ENCODE peak calls at places on chromosome 13, in six cellular contexts. W, F, N, E, V and R are unnamed samples.

GRCh38 chr13:39578821-39579291 is 24.1 kb downstream of the LHFPL6 start:
- DNase-seq in W (no peak), V (no peak), F (no peak), E (no peak), N (no peak), R (no peak)

GRCh38 chr13:46475586-46475991 is 77.4 kb upstream of the LRCH1 start:
- DNase-seq in N (peak), E (no peak), V (no peak), W (no peak), F (peak), R (no peak)

GRCh38 chr13:81197483-81197882 is 856.6 kb upstream of the SPRY2 start:
- DNase-seq in E (no peak), W (no peak), V (no peak), F (no peak), N (no peak), R (no peak)

GRCh38 chr13:96996097-96996496 is 1.8 kb upstream of the OXGR1 start:
- DNase-seq in V (no peak), W (no peak), E (no peak), N (no peak), F (no peak), R (no peak)

GRCh38 chr13:94548382-94549240 is 47.3 kb downstream of the TGDS start:
- DNase-seq in N (peak), F (peak), E (peak), W (peak), V (no peak), R (peak)

GRCh38 chr13:36736119-36736726 is 62.4 kb downstream of the SERTM1 start:
- DNase-seq in W (peak), E (peak), V (no peak), N (peak), F (peak), R (no peak)

GRCh38 chr13:93146584-93147292 is 79.9 kb upstream of the GPC6 start:
- DNase-seq in V (no peak), N (peak), E (peak), W (peak), F (peak), R (no peak)

GRCh38 chr13:40385858-40386180 is 280.6 kb downstream of the FOXO1 start:
- DNase-seq in W (no peak), E (no peak), V (no peak), N (no peak), F (no peak), R (no peak)

GRCh38 chr13:40568672-40569350 is 97.6 kb downstream of the FOXO1 start:
- DNase-seq in F (no peak), E (no peak), W (no peak), N (peak), V (no peak), R (no peak)

GRCh38 chr13:69704311-69704710 is 403.3 kb upstream of the ATXN8OS start:
- DNase-seq in N (peak), V (no peak), W (no peak), F (no peak), E (no peak), R (no peak)

GRCh38 chr13:84137292-84137691 is 255.0 kb upstream of the SLITRK1 start:
- DNase-seq in F (peak), E (peak), W (no peak), V (no peak), N (peak), R (no peak)

GRCh38 chr13:101779147-101779546 is 326.7 kb downstream of the ITGBL1 start:
- DNase-seq in E (no peak), W (no peak), N (no peak), V (no peak), F (no peak), R (no peak)

GRCh38 chr13:98300956-98301641 is 124.0 kb upstream of the RNF113B start:
- DNase-seq in V (no peak), E (no peak), N (peak), F (peak), W (peak), R (no peak)

GRCh38 chr13:102962430-102962829 is 103.8 kb downstream of the SLC10A2 start:
- DNase-seq in V (no peak), W (no peak), F (no peak), E (no peak), N (no peak), R (no peak)

GRCh38 chr13:21149568-21149967 is 26.8 kb downstream of the SKA3 start:
- DNase-seq in W (peak), E (no peak), V (no peak), N (peak), F (no peak), R (no peak)

GRCh38 chr13:86020350-86021002 is 221.3 kb upstream of the SLITRK6 start:
- DNase-seq in W (peak), F (no peak), V (no peak), N (peak), E (no peak), R (no peak)

GRCh38 chr13:51764184-51765141 is 39.5 kb downstream of the DHRS12 start:
- DNase-seq in N (peak), F (peak), E (peak), V (peak), W (peak), R (no peak)

GRCh38 chr13:102642475-102642874 is 45.7 kb downstream of the TPP2 start:
- DNase-seq in E (no peak), V (no peak), W (no peak), F (no peak), N (peak), R (peak)

GRCh38 chr13:110869231-110869804 is 45.6 kb downstream of the ANKRD10 start:
- DNase-seq in E (no peak), V (no peak), W (no peak), N (peak), F (no peak), R (no peak)

GRCh38 chr13:68895696-68896095 is 1211.9 kb upstream of the ATXN8OS start:
- DNase-seq in E (no peak), V (no peak), F (no peak), W (no peak), N (peak), R (no peak)

GRCh38 chr13:61128850-61129645 is 286.6 kb downstream of the PCDH20 start:
- DNase-seq in F (no peak), E (no peak), N (peak), W (no peak), V (no peak), R (no peak)

GRCh38 chr13:78978381-78978998 is 319.5 kb upstream of the OBI1 start:
- DNase-seq in W (peak), E (peak), V (peak), F (peak), N (peak), R (no peak)

GRCh38 chr13:56755181-56755580 is 385.5 kb upstream of the PRR20A start:
- DNase-seq in E (no peak), F (no peak), N (no peak), V (no peak), W (no peak), R (no peak)

GRCh38 chr13:97512732-97513131 is 78.8 kb downstream of the RAP2A start:
- DNase-seq in V (no peak), N (no peak), W (no peak), F (no peak), E (no peak), R (no peak)

GRCh38 chr13:46057251-46058015 is 4.9 kb upstream of the ZC3H13 start:
- DNase-seq in W (peak), V (no peak), N (no peak), F (peak), E (no peak), R (no peak)

GRCh38 chr13:44299142-44299541 is 74.5 kb upstream of the SERP2 start:
- DNase-seq in F (no peak), N (peak), V (no peak), W (peak), E (no peak), R (no peak)

GRCh38 chr13:26255717-26256277 is 1.9 kb downstream of the CDK8 start:
- DNase-seq in N (peak), E (no peak), F (no peak), V (no peak), W (peak), R (no peak)

GRCh38 chr13:100506600-100507422 is 81.8 kb downstream of the GGACT start:
- DNase-seq in V (no peak), F (no peak), N (no peak), W (no peak), E (no peak), R (no peak)

GRCh38 chr13:32530841-32531253 is 7.7 kb downstream of the N4BP2L2 start:
- DNase-seq in F (peak), N (peak), V (no peak), W (peak), E (peak), R (no peak)

GRCh38 chr13:100108913-100109507 is 20.1 kb downstream of the PCCA start:
- DNase-seq in V (no peak), F (peak), E (no peak), N (no peak), W (peak), R (no peak)

GRCh38 chr13:29591310-29591709 is 4.2 kb downstream of the SLC7A1 start:
- DNase-seq in N (no peak), E (no peak), F (peak), W (peak), V (no peak), R (no peak)

GRCh38 chr13:97261254-97262015 is 39.3 kb downstream of the MBNL2 start:
- DNase-seq in N (no peak), V (no peak), W (no peak), E (no peak), F (no peak), R (no peak)

GRCh38 chr13:61988810-61989209 is 573.2 kb upstream of the PCDH20 start:
- DNase-seq in E (no peak), W (no peak), F (no peak), V (no peak), N (no peak), R (no peak)

DNA sequence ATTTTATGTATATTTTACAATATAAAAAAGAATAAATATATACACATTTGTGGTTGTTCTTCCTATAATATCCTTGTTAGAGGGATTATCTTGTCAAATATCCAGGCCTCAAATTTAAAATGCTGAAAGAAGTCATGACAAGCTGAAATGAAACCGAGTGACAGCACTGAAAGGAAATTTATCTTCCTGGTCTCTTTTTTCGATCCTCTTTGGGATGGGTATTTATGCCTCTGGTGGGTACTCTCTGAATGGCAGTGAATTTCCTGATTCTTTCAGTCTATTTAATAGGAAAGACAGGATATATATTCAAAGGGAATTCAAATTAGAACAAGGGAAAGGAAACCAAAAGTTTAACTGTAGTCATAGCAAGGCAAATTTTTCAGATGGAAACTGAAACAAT is 98.0 kb downstream of the DLEU7 start:
- DNase-seq in N (no peak), W (no peak), E (no peak), V (no peak), F (no peak), R (no peak)
- TF ChIP-seq CTCF in N (peak), W (no peak), E (no peak), V (no peak), F (no peak), R (no peak)

GRCh38 chr13:30744686-30745085 is 9.3 kb downstream of the ALOX5AP start:
- DNase-seq in W (no peak), E (no peak), F (no peak), V (no peak), N (no peak), R (no peak)

GRCh38 chr13:30745917-30746686 is 10.8 kb downstream of the ALOX5AP start:
- DNase-seq in E (no peak), W (no peak), F (no peak), V (no peak), N (no peak), R (no peak)

GRCh38 chr13:30742896-30743295 is 7.6 kb downstream of the ALOX5AP start:
- DNase-seq in V (no peak), F (no peak), W (no peak), E (no peak), N (no peak), R (no peak)

GRCh38 chr13:30744056-30744684 is 8.8 kb downstream of the ALOX5AP start:
- DNase-seq in N (peak), E (no peak), V (peak), W (peak), F (no peak), R (peak)

GRCh38 chr13:30743319-30744055 is 8.1 kb downstream of the ALOX5AP start:
- DNase-seq in F (peak), W (peak), N (peak), E (peak), V (no peak), R (no peak)
- H3K4me3 ChIP-seq in F (no peak), W (no peak), N (no peak), E (no peak), V (no peak), R (no peak)

GRCh38 chr13:27665761-27666160 is 44.1 kb downstream of the POLR1D start:
- DNase-seq in N (no peak), V (no peak), W (no peak), E (no peak), F (no peak), R (no peak)

GRCh38 chr13:27663947-27664346 is 42.3 kb downstream of the POLR1D start:
- DNase-seq in E (no peak), N (no peak), W (no peak), F (no peak), V (no peak), R (no peak)

GRCh38 chr13:27666951-27667350 is 45.3 kb downstream of the POLR1D start:
- DNase-seq in N (no peak), F (no peak), E (no peak), V (no peak), W (no peak), R (no peak)

GRCh38 chr13:27662738-27663470 is 41.2 kb downstream of the POLR1D start:
- DNase-seq in N (no peak), V (no peak), F (no peak), W (no peak), E (no peak), R (no peak)

GRCh38 chr13:27665333-27665732 is 43.6 kb downstream of the POLR1D start:
- DNase-seq in F (peak), V (no peak), E (no peak), W (peak), N (no peak), R (no peak)
- TF ChIP-seq CTCF in F (peak), V (no peak), E (no peak), W (no peak), N (no peak), R (no peak)

GRCh38 chr13:75959861-75960481 is 323.8 kb downstream of the LMO7 start:
- DNase-seq in E (no peak), F (no peak), V (no peak), N (no peak), W (no peak), R (no peak)
- H3K4me3 ChIP-seq in E (no peak), F (no peak), V (no peak), N (no peak), W (no peak), R (no peak)

GRCh38 chr13:108176685-108177274 is 38.6 kb downstream of the LIG4 start:
- DNase-seq in F (no peak), W (peak), N (no peak), V (no peak), E (no peak), R (peak)
- TF ChIP-seq CTCF in F (peak), W (peak), N (peak), V (no peak), E (peak), R (peak)